ENCODE peak calls at places on chromosomes 5 and 9, in seven cellular contexts. C, G, V, I, Q, R and F are unnamed samples.

GRCh38 chr9:134162926-134163373 is 1.4 kb downstream of the RNU6ATAC start:
- DNase-seq in C (no peak), G (peak), V (no peak), I (no peak), Q (no peak), R (no peak), F (no peak)

GRCh38 chr5:147973086-147973485 is 66.7 kb upstream of the C5orf46 start:
- DNase-seq in C (no peak), G (no peak), V (no peak), I (no peak), Q (no peak), R (no peak), F (no peak)

GRCh38 chr5:157342822-157343402 is 77.0 kb downstream of the CYFIP2 start:
- DNase-seq in C (peak), G (peak), V (no peak), I (peak), Q (peak), R (no peak), F (peak)

GRCh38 chr9:123609844-123610243 is 253.8 kb downstream of the CRB2 start:
- DNase-seq in C (no peak), G (no peak), V (no peak), I (no peak), Q (no peak), R (no peak), F (no peak)

GRCh38 chr9:36337865-36338264 is 62.2 kb downstream of the RNF38 start:
- DNase-seq in C (no peak), G (no peak), V (no peak), I (no peak), Q (no peak), R (no peak), F (no peak)

GRCh38 chr5:52449506-52449905 is 338.2 kb upstream of the ITGA1 start:
- DNase-seq in C (no peak), G (no peak), V (no peak), I (no peak), Q (no peak), R (no peak), F (no peak)

GRCh38 chr5:132436936-132437335 is 53.6 kb downstream of the IRF1 start:
- DNase-seq in C (no peak), G (no peak), V (no peak), I (no peak), Q (no peak), R (peak), F (no peak)

GRCh38 chr5:122757268-122757667 is 17.6 kb upstream of the SNX2 start:
- DNase-seq in C (no peak), G (no peak), V (no peak), I (no peak), Q (no peak), R (no peak), F (no peak)

GRCh38 chr5:62938927-62939326 is 360.3 kb downstream of the LRRC70 start:
- DNase-seq in C (no peak), G (no peak), V (no peak), I (no peak), Q (no peak), R (no peak), F (no peak)

GRCh38 chr5:43609752-43610151 is 6.8 kb downstream of the NNT start:
- DNase-seq in C (no peak), G (no peak), V (no peak), I (no peak), Q (no peak), R (no peak), F (no peak)

GRCh38 chr9:4805519-4805918 is 12.8 kb downstream of the RCL1 start:
- DNase-seq in C (no peak), G (no peak), V (no peak), I (no peak), Q (no peak), R (no peak), F (no peak)

GRCh38 chr9:130010151-130010988 is 32.6 kb downstream of the FNBP1 start:
- DNase-seq in C (no peak), G (no peak), V (no peak), I (peak), Q (no peak), R (no peak), F (peak)

GRCh38 chr9:130018260-130018659 is 24.7 kb downstream of the FNBP1 start:
- DNase-seq in C (no peak), G (no peak), V (no peak), I (no peak), Q (no peak), R (no peak), F (no peak)

GRCh38 chr9:130017035-130017909 is 25.7 kb downstream of the FNBP1 start:
- DNase-seq in C (no peak), G (no peak), V (no peak), I (no peak), Q (no peak), R (no peak), F (no peak)

GRCh38 chr9:130013326-130013725 is 29.7 kb downstream of the FNBP1 start:
- DNase-seq in C (no peak), G (no peak), V (no peak), I (no peak), Q (no peak), R (no peak), F (no peak)

GRCh38 chr9:130015353-130016019 is 27.5 kb downstream of the FNBP1 start:
- DNase-seq in C (no peak), G (no peak), V (no peak), I (no peak), Q (no peak), R (no peak), F (no peak)
- H3K27ac ChIP-seq in C (no peak), G (no peak), V (no peak), I (no peak), Q (no peak), R (no peak), F (no peak)

DNA sequence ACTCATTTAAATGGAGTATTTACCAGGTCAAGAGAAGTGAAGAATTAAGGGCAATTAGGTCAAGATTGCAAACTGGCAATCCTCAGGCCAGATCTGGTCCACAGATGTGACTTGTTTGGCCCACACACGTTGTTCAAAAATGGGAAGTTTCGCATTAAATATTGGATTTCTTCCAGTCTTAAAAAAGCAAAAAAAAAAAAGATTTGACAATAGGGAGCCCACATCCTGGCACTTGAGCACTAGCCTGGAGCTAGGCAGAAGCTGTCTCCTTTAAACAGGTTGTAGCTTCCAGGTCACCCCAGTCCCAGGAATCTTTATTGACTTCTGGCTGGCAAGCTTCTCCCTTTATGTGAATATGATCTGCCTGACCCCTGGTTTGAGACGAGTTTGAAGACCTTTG is 520.4 kb downstream of the RAB3C start:
- DNase-seq in C (no peak), G (no peak), V (no peak), I (no peak), Q (no peak), R (no peak), F (no peak)
- H3K27ac ChIP-seq in C (no peak), G (no peak), V (no peak), I (no peak), Q (no peak), R (no peak), F (no peak)

GRCh38 chr5:120447706-120448239 is 16.3 kb upstream of the PRR16 start:
- DNase-seq in C (peak), G (no peak), V (no peak), I (no peak), Q (no peak), R (no peak), F (no peak)
- H3K27ac ChIP-seq in C (no peak), G (no peak), V (peak), I (no peak), Q (no peak), R (peak), F (no peak)

GRCh38 chr9:6896562-6896961 is 138.8 kb downstream of the KDM4C start:
- DNase-seq in C (no peak), G (no peak), V (no peak), I (no peak), Q (no peak), R (no peak), F (no peak)
- H3K27ac ChIP-seq in C (no peak), G (no peak), V (no peak), I (no peak), Q (no peak), R (no peak), F (no peak)